ENCODE peak calls at places on chromosomes 5 and 9, in seven cellular contexts. M, D, S, G, F, N and C are unnamed samples.

GRCh38 chr5:110086658-110087388 is 397.1 kb downstream of the MAN2A1 start:
- DNase-seq in F (no peak), G (no peak), M (no peak), S (peak), D (peak), N (peak), C (no peak)

GRCh38 chr5:84091400-84091799 is 293.3 kb downstream of the EDIL3 start:
- DNase-seq in F (no peak), M (no peak), D (no peak), N (no peak), G (no peak), S (no peak), C (no peak)

GRCh38 chr9:33309903-33310302 is 19.6 kb downstream of the NFX1 start:
- DNase-seq in N (no peak), F (no peak), M (no peak), G (no peak), D (peak), S (no peak), C (no peak)

GRCh38 chr5:431711-432050 is 11.3 kb upstream of the EXOC3 start:
- DNase-seq in D (no peak), S (no peak), M (no peak), G (no peak), F (no peak), N (no peak), C (no peak)

GRCh38 chr5:179304466-179304865 is 40.8 kb downstream of the ADAMTS2 start:
- DNase-seq in S (no peak), N (no peak), G (no peak), D (no peak), M (no peak), F (no peak), C (no peak)

GRCh38 chr5:69238760-69239251 is 4.1 kb downstream of the CDK7 start:
- DNase-seq in S (no peak), M (no peak), N (no peak), F (peak), D (peak), G (no peak), C (no peak)

GRCh38 chr5:59698774-59699173 is 194.8 kb downstream of the PDE4D start:
- DNase-seq in M (no peak), G (no peak), S (no peak), D (no peak), F (no peak), N (no peak), C (no peak)

GRCh38 chr9:116475201-116475600 is 211.9 kb upstream of the TRIM32 start:
- DNase-seq in M (no peak), S (no peak), D (peak), G (no peak), F (no peak), N (no peak), C (no peak)

GRCh38 chr5:149056611-149057165 is 6.2 kb downstream of the SH3TC2 start:
- DNase-seq in D (no peak), F (no peak), N (no peak), G (no peak), M (no peak), S (no peak), C (no peak)

GRCh38 chr5:178895615-178896571 is at the start of gene ZFP2:
- DNase-seq in F (peak), M (peak), S (peak), D (peak), N (peak), G (no peak), C (peak)

GRCh38 chr5:28313543-28314334 is 1275.4 kb upstream of the CDH9 start:
- DNase-seq in G (no peak), F (peak), N (no peak), D (peak), M (no peak), S (no peak), C (no peak)

GRCh38 chr9:27462434-27462833 is 61.7 kb upstream of the IFNK start:
- DNase-seq in M (no peak), N (no peak), F (no peak), D (no peak), S (no peak), G (no peak), C (no peak)

GRCh38 chr5:19734706-19735240 is 253.2 kb downstream of the CDH18 start:
- DNase-seq in M (no peak), D (peak), G (no peak), S (no peak), N (no peak), F (no peak), C (no peak)

GRCh38 chr9:104200456-104200994 is 106.4 kb downstream of the SMC2 start:
- DNase-seq in N (no peak), F (no peak), D (no peak), M (no peak), S (no peak), G (no peak), C (no peak)

GRCh38 chr5:123664961-123665360 is 153.0 kb downstream of the CSNK1G3 start:
- DNase-seq in S (no peak), D (no peak), N (no peak), F (no peak), M (no peak), G (no peak), C (no peak)

GRCh38 chr5:1006656-1007071 is 1.9 kb upstream of the NKD2 start:
- DNase-seq in F (no peak), G (peak), N (peak), D (no peak), M (peak), S (peak), C (no peak)

GRCh38 chr9:89750117-89750551 is 145.3 kb downstream of the GADD45G start:
- DNase-seq in D (no peak), F (no peak), M (peak), G (no peak), S (no peak), N (no peak), C (no peak)

GRCh38 chr9:126558051-126558665 is 55.6 kb upstream of the LMX1B start:
- DNase-seq in N (peak), F (peak), D (peak), M (peak), S (no peak), G (peak), C (peak)

GRCh38 chr5:115337882-115338281 is 41.4 kb upstream of the CCDC112 start:
- DNase-seq in M (peak), S (no peak), N (no peak), G (no peak), F (no peak), D (no peak), C (no peak)

GRCh38 chr5:100746730-100747129 is 156.4 kb downstream of the ST8SIA4 start:
- DNase-seq in S (no peak), F (no peak), D (no peak), M (no peak), G (peak), N (no peak), C (no peak)

GRCh38 chr9:126399251-126399650 is 72.6 kb downstream of the MVB12B start:
- DNase-seq in N (no peak), F (no peak), M (no peak), D (no peak), S (no peak), G (no peak), C (no peak)

GRCh38 chr9:4020038-4020746 is 279.7 kb downstream of the GLIS3 start:
- DNase-seq in M (no peak), F (no peak), N (no peak), D (peak), S (no peak), G (no peak), C (no peak)

GRCh38 chr9:5851445-5851844 is 18.5 kb upstream of the ERMP1 start:
- DNase-seq in F (peak), M (no peak), D (peak), S (no peak), N (no peak), G (peak), C (no peak)

GRCh38 chr9:4147476-4148214 is 152.2 kb downstream of the GLIS3 start:
- DNase-seq in G (no peak), D (no peak), S (no peak), M (no peak), F (no peak), N (no peak), C (no peak)

GRCh38 chr9:12859704-12860251 is 85.0 kb downstream of the LURAP1L start:
- DNase-seq in S (no peak), M (no peak), D (peak), N (no peak), G (no peak), F (peak), C (no peak)

GRCh38 chr5:34494111-34494755 is 161.9 kb upstream of the RAI14 start:
- DNase-seq in F (peak), N (no peak), M (no peak), S (no peak), G (no peak), D (peak), C (no peak)

GRCh38 chr9:113675475-113675941 is 200.6 kb upstream of the ZNF618 start:
- DNase-seq in F (peak), G (no peak), S (peak), D (peak), M (peak), N (peak), C (no peak)

GRCh38 chr5:68182094-68182493 is 33.5 kb upstream of the PIK3R1 start:
- DNase-seq in M (no peak), F (no peak), D (no peak), G (no peak), S (no peak), N (no peak), C (no peak)

GRCh38 chr5:146345578-146346366 is 7.1 kb downstream of the POU4F3 start:
- DNase-seq in M (no peak), D (no peak), S (no peak), N (no peak), G (no peak), F (no peak), C (no peak)

GRCh38 chr5:166088389-166089039 is 2202.9 kb upstream of the WWC1 start:
- DNase-seq in S (no peak), G (no peak), N (no peak), F (no peak), D (no peak), M (no peak), C (no peak)

GRCh38 chr5:166091931-166092330 is 2199.5 kb upstream of the WWC1 start:
- DNase-seq in N (no peak), F (no peak), M (no peak), G (no peak), S (no peak), D (no peak), C (no peak)

GRCh38 chr5:166083183-166083959 is 2208.1 kb upstream of the WWC1 start:
- DNase-seq in F (no peak), M (no peak), S (no peak), G (no peak), N (no peak), D (no peak), C (no peak)

DNA sequence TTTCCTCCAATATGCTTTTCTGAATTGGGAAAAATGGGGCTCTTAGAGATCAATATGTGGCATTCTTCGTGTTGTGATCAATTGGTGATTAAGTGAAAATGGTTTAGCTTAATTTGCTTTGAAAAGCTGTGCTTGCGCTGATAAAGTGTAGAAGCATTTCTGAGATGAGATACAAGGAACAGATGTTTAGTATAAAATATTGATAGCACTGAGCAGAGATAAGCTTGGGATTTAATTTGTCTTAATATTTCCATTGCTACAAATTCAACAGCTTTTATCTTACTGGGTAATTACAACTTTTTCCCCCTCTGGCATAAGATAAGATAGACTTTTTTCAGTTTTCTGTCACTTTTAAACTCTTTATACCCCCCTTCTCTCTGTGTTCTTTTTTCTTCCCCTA is 2204.9 kb upstream of the WWC1 start:
- DNase-seq in S (no peak), F (no peak), M (no peak), N (no peak), D (no peak), G (no peak), C (no peak)
- TF ChIP-seq CTCF in S (no peak), F (no peak), M (no peak), N (no peak), D (no peak), G (no peak), C (no peak)

GRCh38 chr5:132866342-132867045 is at the start of the genes GDF9 and UQCRQ:
- DNase-seq in G (peak), D (peak), S (peak), F (peak), N (peak), M (peak), C (peak)
- TF ChIP-seq CTCF in G (peak), D (peak), S (no peak), F (no peak), N (no peak), M (no peak), C (no peak)

DNA sequence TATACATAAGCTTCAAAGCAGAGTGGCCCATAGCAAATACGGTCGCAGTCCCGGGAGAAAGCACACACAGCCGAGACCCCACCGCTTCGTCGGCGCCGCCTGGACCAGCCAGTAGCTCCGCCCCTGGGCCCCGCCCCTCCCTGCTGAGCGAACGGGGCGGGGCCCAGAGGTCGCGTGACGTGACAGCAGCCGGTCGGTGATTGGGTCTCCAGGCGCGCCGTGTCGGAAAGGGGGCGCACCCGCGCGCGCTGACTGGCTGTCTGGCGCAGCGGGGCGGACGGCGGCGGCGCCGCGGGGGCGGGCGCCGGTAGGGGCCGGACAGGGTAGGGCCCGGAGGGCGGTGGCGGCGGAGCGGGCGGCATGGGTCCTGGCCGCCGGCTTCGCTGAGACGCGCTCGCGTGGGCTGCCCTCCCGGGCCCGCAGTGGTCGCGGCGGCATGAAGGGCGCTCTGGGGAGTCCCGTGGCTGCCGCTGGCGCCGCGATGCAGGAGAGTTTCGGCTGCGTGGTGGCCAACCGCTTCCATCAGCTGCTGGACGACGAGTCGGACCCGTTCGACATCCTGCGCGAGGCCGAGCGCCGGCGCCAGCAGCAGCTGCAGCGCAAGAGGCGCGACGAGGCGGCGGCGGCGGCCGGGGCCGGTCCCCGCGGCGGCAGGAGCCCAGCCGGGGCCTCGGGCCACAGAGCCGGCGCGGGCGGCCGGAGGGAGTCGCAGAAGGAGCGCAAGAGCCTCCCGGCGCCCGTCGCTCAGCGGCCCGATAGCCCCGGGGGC is at the start of gene HABP4:
- DNase-seq in N (peak), D (peak), M (peak), G (peak), F (peak), S (peak), C (peak)
- TF ChIP-seq CTCF in N (no peak), D (no peak), M (no peak), G (no peak), F (no peak), S (no peak), C (no peak)

GRCh38 chr5:153756540-153756939 is 266.1 kb downstream of the GRIA1 start:
- DNase-seq in G (no peak), N (no peak), S (no peak), D (peak), F (no peak), M (no peak), C (no peak)
- TF ChIP-seq CTCF in G (peak), N (no peak), S (no peak), D (peak), F (no peak), M (no peak), C (no peak)

GRCh38 chr9:93299418-93300174 is 115.7 kb downstream of the WNK2 start:
- DNase-seq in N (peak), M (peak), F (no peak), D (no peak), G (no peak), S (peak), C (no peak)

GRCh38 chr9:93300175-93300572 is 116.2 kb downstream of the WNK2 start:
- DNase-seq in M (no peak), N (no peak), G (no peak), S (peak), D (no peak), F (no peak), C (no peak)

GRCh38 chr9:93296889-93297480 is 113.0 kb downstream of the WNK2 start:
- DNase-seq in G (no peak), S (no peak), F (no peak), M (peak), N (no peak), D (no peak), C (no peak)

GRCh38 chr9:93298498-93299417 is 114.8 kb downstream of the WNK2 start:
- DNase-seq in G (no peak), M (peak), F (no peak), S (peak), N (peak), D (no peak), C (no peak)

DNA sequence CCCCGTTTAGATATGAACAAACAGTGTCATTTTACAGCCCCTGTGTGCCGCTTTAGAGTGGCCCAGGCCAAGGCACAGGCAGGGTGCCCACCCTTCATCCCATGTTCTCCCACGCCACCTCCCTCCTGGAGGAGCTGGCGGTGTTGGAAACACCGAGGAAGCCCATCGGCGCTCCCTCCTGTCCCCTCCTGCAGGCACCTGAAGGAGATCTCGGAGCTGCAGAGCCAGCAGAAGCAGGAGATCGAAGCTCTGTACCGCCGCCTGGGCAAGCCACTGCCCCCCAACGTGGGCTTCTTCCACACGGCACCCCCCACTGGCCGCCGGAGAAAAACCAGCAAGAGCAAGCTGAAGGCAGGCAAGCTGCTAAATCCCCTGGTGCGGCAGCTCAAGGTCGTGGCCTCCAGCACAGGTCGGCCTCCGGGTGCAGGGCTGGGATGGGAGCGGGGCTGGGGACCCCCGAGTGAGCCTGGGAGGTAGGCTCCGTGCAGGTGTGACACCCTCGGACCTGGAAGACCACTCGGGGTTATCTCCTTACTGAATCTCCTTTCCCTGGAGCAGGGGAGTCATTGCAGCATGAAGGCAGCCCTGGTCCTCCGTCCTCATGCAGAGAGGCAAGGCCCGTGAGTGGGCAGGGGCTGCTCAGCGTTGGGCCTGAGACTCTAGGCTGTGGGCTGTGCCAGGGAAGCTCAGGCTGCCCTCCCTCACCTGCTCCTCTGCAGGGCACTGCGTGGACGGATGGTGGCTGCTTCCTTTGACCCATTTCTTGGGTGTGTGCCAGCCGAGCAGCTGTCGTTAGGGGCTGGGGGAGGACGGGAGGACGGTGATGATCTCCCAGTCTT is 113.9 kb downstream of the WNK2 start:
- DNase-seq in S (peak), G (no peak), D (no peak), N (peak), F (no peak), M (peak), C (no peak)
- TF ChIP-seq CTCF in S (no peak), G (no peak), D (no peak), N (no peak), F (no peak), M (no peak), C (no peak)

GRCh38 chr9:136173648-136174290 is 31.2 kb downstream of the LHX3 start:
- DNase-seq in D (no peak), N (no peak), G (no peak), F (no peak), S (no peak), M (no peak), C (no peak)
- TF ChIP-seq CTCF in D (no peak), N (no peak), G (no peak), F (no peak), S (no peak), M (no peak), C (no peak)

GRCh38 chr5:79536193-79536906 is 22.4 kb upstream of the HOMER1 start:
- DNase-seq in S (no peak), G (no peak), F (no peak), D (no peak), N (no peak), M (no peak), C (no peak)

GRCh38 chr5:79540939-79541338 is 27.0 kb upstream of the HOMER1 start:
- DNase-seq in N (no peak), S (no peak), M (no peak), D (no peak), G (no peak), F (no peak), C (no peak)

DNA sequence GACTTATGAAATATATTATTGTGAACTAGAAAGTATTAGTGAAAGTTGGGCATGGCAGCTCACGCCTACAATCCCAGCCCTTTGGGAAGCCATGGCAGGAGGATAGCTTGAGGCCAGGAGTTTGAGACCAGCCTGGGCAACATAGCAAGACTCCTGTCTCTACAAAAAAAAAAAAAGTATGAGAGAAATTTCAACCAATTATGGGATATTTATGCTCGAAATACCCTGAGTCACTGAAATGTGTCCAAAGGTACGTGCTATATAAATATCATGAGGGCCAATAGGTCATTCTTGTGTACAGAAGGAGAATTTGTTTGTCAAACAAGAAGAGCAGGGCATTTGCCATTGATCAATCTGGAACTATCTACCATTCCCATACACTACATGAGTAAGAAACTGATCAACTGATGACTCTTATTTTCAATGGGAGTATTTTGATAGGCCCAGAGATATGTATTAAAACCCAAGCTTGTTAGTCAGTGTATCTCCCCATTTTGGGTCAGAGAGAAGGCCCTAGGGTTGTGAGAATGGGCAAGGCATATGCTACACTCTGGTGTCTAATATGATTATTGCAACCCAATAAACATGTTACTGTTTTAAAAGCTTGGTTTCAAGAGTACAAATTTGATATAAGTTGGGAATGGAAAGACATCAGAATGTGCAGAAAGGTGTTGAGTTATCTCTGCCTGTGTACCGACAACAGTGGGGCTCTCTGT is 21.7 kb upstream of the HOMER1 start:
- DNase-seq in S (no peak), N (no peak), M (no peak), G (no peak), D (peak), F (no peak), C (no peak)
- TF ChIP-seq CTCF in S (no peak), N (no peak), M (no peak), G (no peak), D (peak), F (no peak), C (no peak)